ENCODE peak calls at places on chromosomes 13 and 19, in seven cellular contexts. O is RWPE1; V is K562; Q is SW480; J is retina; G is SJSA1; N is effector CD4-positive, alpha-beta T cell. T is an unnamed sample.

GRCh38 chr19:5691205-5691929 is 1.3 kb downstream of the RPL36 start:
- DNase-seq in O (peak; percentile 54), V (peak; percentile 68), Q (peak; percentile 65), J (peak; percentile 45), G (peak; percentile 37), N (peak; percentile 20), T (peak; percentile 55)

GRCh38 chr13:31970237-31970930 is 61.2 kb upstream of the FRY start:
- DNase-seq in O (peak; percentile 27), V (no peak), Q (no peak), J (no peak), G (no peak), N (no peak), T (no peak)

GRCh38 chr13:107835339-107836018 is 379.9 kb downstream of the LIG4 start:
- DNase-seq in O (no peak), V (no peak), Q (no peak), J (no peak), G (no peak), N (no peak), T (no peak)

GRCh38 chr13:109790951-109791605 is 4.7 kb upstream of the IRS2 start:
- DNase-seq in O (no peak), V (peak; percentile 70), Q (peak; percentile 51), J (peak; percentile 51), G (peak; percentile 84), N (peak; percentile 22), T (peak; percentile 89)

GRCh38 chr13:30331331-30331771 is 24.0 kb upstream of the KATNAL1 start:
- DNase-seq in O (no peak), V (no peak), Q (no peak), J (no peak), G (no peak), N (no peak), T (no peak)

GRCh38 chr19:13604902-13605586 is 98.8 kb upstream of the CACNA1A start:
- DNase-seq in O (no peak), V (no peak), Q (no peak), J (no peak), G (no peak), N (no peak), T (no peak)

GRCh38 chr19:56155124-56155687 is 14.1 kb downstream of the ZNF444 start:
- DNase-seq in O (no peak), V (peak; percentile 43), Q (no peak), J (no peak), G (no peak), N (no peak), T (no peak)

GRCh38 chr19:39381910-39382611 is 8.8 kb downstream of the PAF1 start:
- DNase-seq in O (no peak), V (peak; percentile 90), Q (no peak), J (no peak), G (no peak), N (no peak), T (no peak)

GRCh38 chr13:108795841-108796240 is 166.4 kb downstream of the MYO16 start:
- DNase-seq in O (no peak), V (no peak), Q (no peak), J (no peak), G (no peak), N (no peak), T (no peak)

GRCh38 chr19:38726761-38727301 is 17.4 kb downstream of the CAPN12 start:
- DNase-seq in O (no peak), V (no peak), Q (no peak), J (no peak), G (no peak), N (no peak), T (no peak)